ENCODE peak calls at places on chromosomes 3 and 15, in six cellular contexts. O is mesendoderm, S is IMR-90, B is H1, E is neuronal stem cell, Z is mesenchymal stem cell. N is an unnamed sample.

GRCh38 chr3:4656059-4656458 is 162.9 kb downstream of the ITPR1 start:
- DNase-seq in O (peak; percentile 86), S (peak; percentile 75), B (peak; percentile 44), E (peak; percentile 76), Z (peak; percentile 81), N (peak; percentile 82)

GRCh38 chr3:87164245-87164644 is 62.9 kb upstream of the CHMP2B start:
- DNase-seq in O (no peak), S (no peak), B (no peak), E (no peak), Z (no peak), N (no peak)

GRCh38 chr3:109023656-109024254 is 70.1 kb upstream of the GUCA1C start:
- DNase-seq in O (peak; percentile 41), S (peak; percentile 47), B (no peak), E (peak; percentile 21), Z (peak; percentile 42), N (no peak)

GRCh38 chr15:79007066-79007465 is 62.2 kb upstream of the CTSH start:
- DNase-seq in O (peak; percentile 88), S (peak; percentile 50), B (peak; percentile 44), E (peak; percentile 33), Z (peak; percentile 77), N (peak; percentile 83)

GRCh38 chr3:115713247-115713646 is 89.9 kb downstream of the GAP43 start:
- DNase-seq in O (no peak), S (peak; percentile 30), B (no peak), E (no peak), Z (no peak), N (no peak)

GRCh38 chr15:43868412-43868811 is 41.6 kb downstream of the WDR76 start:
- DNase-seq in O (no peak), S (no peak), B (no peak), E (no peak), Z (no peak), N (no peak)

GRCh38 chr15:59553879-59554735 is 57.5 kb upstream of the GCNT3 start:
- DNase-seq in O (no peak), S (no peak), B (no peak), E (no peak), Z (peak; percentile 14), N (no peak)

GRCh38 chr3:58824285-58824684 is 157.7 kb upstream of the FAM3D start:
- DNase-seq in O (peak; percentile 71), S (peak; percentile 73), B (peak; percentile 27), E (peak; percentile 51), Z (peak; percentile 36), N (peak; percentile 59)

GRCh38 chr3:196662711-196663571 is 23.4 kb downstream of the NRROS start:
- DNase-seq in O (no peak), S (peak; percentile 41), B (no peak), E (no peak), Z (no peak), N (no peak)

GRCh38 chr15:48432688-48433087 is 101.5 kb downstream of the DUT start:
- DNase-seq in O (no peak), S (no peak), B (no peak), E (no peak), Z (no peak), N (no peak)

GRCh38 chr15:46039703-46040102 is 404.9 kb downstream of the SQOR start:
- DNase-seq in O (no peak), S (no peak), B (no peak), E (no peak), Z (no peak), N (no peak)

GRCh38 chr15:66129561-66129960 is 124.0 kb downstream of the MEGF11 start:
- DNase-seq in O (no peak), S (no peak), B (no peak), E (no peak), Z (no peak), N (no peak)

GRCh38 chr15:71892335-71892734 is 82.0 kb downstream of the NR2E3 start:
- DNase-seq in O (no peak), S (no peak), B (no peak), E (no peak), Z (peak; percentile 4), N (no peak)

GRCh38 chr15:68643216-68643830 is 64.5 kb downstream of the CORO2B start:
- DNase-seq in O (peak; percentile 68), S (no peak), B (no peak), E (no peak), Z (no peak), N (no peak)

GRCh38 chr15:63870403-63871209 is 36.9 kb upstream of the HERC1 start:
- DNase-seq in O (peak; percentile 89), S (peak; percentile 85), B (peak; percentile 9), E (peak; percentile 57), Z (peak; percentile 89), N (peak; percentile 76)

GRCh38 chr3:16286672-16287604 is 21.9 kb downstream of the OXNAD1 start:
- DNase-seq in O (no peak), S (no peak), B (no peak), E (no peak), Z (no peak), N (no peak)

GRCh38 chr3:177827517-177828249 is 630.4 kb upstream of the TBL1XR1 start:
- DNase-seq in O (no peak), S (peak; percentile 91), B (no peak), E (no peak), Z (peak; percentile 97), N (no peak)

GRCh38 chr3:183123891-183124290 is 24.6 kb upstream of the MCCC1 start:
- DNase-seq in O (no peak), S (peak; percentile 60), B (no peak), E (no peak), Z (peak; percentile 35), N (no peak)

GRCh38 chr15:58369261-58369699 is 62.5 kb upstream of the LIPC start:
- DNase-seq in O (no peak), S (peak; percentile 95), B (no peak), E (no peak), Z (peak; percentile 89), N (no peak)

GRCh38 chr3:64417816-64418215 is 192.6 kb upstream of the PRICKLE2 start:
- DNase-seq in O (peak; percentile 71), S (peak; percentile 52), B (no peak), E (peak; percentile 76), Z (peak; percentile 73), N (no peak)

GRCh38 chr15:52515343-52515742 is 13.3 kb downstream of the MYO5A start:
- DNase-seq in O (no peak), S (no peak), B (no peak), E (no peak), Z (no peak), N (no peak)

GRCh38 chr15:52514482-52514881 is 14.2 kb downstream of the MYO5A start:
- DNase-seq in O (no peak), S (no peak), B (no peak), E (no peak), Z (no peak), N (no peak)

GRCh38 chr15:52520421-52520820 is 8.3 kb downstream of the MYO5A start:
- DNase-seq in O (no peak), S (no peak), B (no peak), E (no peak), Z (no peak), N (no peak)

GRCh38 chr15:52518972-52519371 is 9.7 kb downstream of the MYO5A start:
- DNase-seq in O (no peak), S (no peak), B (no peak), E (no peak), Z (no peak), N (no peak)

GRCh38 chr15:52518487-52518886 is 10.2 kb downstream of the MYO5A start:
- DNase-seq in O (no peak), S (peak; percentile 63), B (no peak), E (no peak), Z (no peak), N (no peak)
- H3K4me2 ChIP-seq in O (no peak overlapping the region), S (no peak overlapping the region), B (no peak overlapping the region), E (no peak overlapping the region), Z (no peak overlapping the region), N (no peak overlapping the region)

GRCh38 chr3:48897401-48898376 is 993 bp downstream of the SLC25A20 start:
- DNase-seq in O (no peak), S (no peak), B (no peak), E (no peak), Z (peak; percentile 61), N (no peak)

GRCh38 chr3:48899298-48899697 is 616 bp upstream of the SLC25A20 start:
- DNase-seq in O (no peak), S (no peak), B (no peak), E (no peak), Z (peak; percentile 9), N (no peak)

GRCh38 chr3:48896991-48897390 is 1.7 kb downstream of the SLC25A20 start:
- DNase-seq in O (no peak), S (no peak), B (no peak), E (no peak), Z (no peak), N (no peak)

DNA sequence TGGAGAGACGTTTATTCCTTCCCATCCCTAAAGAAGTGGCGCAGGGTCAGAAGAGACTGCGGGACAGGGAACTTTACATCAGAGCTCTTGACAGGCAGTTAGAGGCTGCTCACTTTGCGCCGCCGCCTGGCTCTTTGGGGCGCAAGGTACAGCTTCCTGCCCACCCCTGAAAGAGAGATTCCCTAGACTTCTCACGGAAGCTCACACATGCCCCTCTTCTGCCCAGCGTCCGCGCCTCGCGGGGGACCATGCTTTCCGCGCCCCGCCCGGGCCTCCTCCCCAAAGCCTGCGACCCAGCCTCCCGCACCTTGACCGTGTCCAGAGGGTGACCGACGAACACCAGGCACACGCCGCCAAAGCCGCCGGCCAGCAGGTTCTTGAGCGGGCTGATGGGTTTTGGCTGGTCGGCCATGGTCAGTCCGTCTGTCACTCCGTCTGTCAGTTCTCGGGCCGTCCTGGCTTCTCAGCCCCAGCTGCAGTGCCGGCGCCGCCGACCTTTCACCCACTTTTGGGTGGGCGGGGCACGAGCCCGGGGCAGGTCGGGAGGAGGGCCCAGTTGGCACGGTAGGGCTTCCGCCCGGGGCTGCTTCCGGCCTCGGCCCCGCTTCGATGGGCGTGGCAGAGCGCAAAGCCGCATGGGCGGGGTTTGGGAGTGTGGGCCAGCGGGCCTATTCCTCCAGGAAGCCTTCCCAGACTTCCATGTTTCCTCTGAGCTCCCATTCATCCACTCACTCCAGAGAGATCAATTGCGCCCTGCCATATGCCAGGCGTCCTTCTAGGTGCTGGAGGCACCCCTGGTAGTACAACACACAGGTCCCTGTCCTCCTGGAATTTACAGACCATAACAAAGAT is at the start of gene SLC25A20:
- DNase-seq in O (peak; percentile 94), S (peak; percentile 78), B (peak; percentile 85), E (peak; percentile 57), Z (peak; percentile 82), N (peak; percentile 97)
- H2BK5ac ChIP-seq in O (no peak within 1 kb of the TSS), S (peak within 1 kb of the TSS; percentile 54), B (no peak within 1 kb of the TSS), E (no peak within 1 kb of the TSS), Z (no peak within 1 kb of the TSS), N (no peak within 1 kb of the TSS)

GRCh38 chr15:84909782-84910181 is 25.3 kb downstream of the SLC28A1 start:
- DNase-seq in O (no peak), S (no peak), B (no peak), E (no peak), Z (no peak), N (no peak)
- H2BK120ac ChIP-seq in O (no peak overlapping the region), S (no peak overlapping the region), B (no peak overlapping the region), E (no peak overlapping the region), Z (no peak overlapping the region), N (no peak overlapping the region)

DNA sequence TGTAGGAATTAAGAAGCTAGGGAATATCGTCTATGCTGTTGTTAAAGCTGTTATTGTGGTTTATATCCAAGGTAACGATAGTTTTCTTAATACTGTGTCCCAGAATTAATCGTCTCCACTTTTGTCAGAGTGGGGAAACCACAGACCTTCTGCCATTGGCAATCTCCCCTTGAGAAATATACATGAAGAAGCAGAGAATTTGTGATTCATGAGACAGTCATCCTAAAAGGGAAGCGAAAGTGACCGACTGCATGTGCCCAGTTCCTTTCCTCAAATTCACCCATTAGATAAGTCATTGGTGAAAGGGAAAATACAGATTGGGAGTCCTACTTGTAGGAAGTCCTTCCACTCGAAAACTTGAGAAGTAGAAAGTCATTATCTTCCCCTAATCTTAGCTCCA is 26.6 kb downstream of the DIPK2A start:
- DNase-seq in O (no peak), S (peak; percentile 72), B (no peak), E (no peak), Z (peak; percentile 50), N (no peak)
- H3K4me2 ChIP-seq in O (no peak overlapping the region), S (no peak overlapping the region), B (no peak overlapping the region), E (no peak overlapping the region), Z (no peak overlapping the region), N (no peak overlapping the region)

N was measured in H9.